ENCODE peak calls at places on chromosomes 5 and 9, in nine cellular contexts. F is iris pigment epithelial cell; L is Peyer's patch; A is Kasumi-1; Y is AG20443; W is mucosa of gallbladder; B is CD4-positive, alpha-beta T cell; O is NCI-H510A treated with DMSO at 0.1 percent for 48 hours; S is HEK293T. V is an unnamed sample.

GRCh38 chr9:111036068-111036789 is 2.0 kb downstream of the LPAR1 start:
- DNase-seq in O (peak), W (peak), S (peak), F (peak), Y (peak), A (peak), L (peak), B (no peak), V (peak)

GRCh38 chr5:378976-379742 is 57.6 kb downstream of the AHRR start:
- DNase-seq in S (no peak), B (no peak), F (no peak), O (no peak), L (no peak), Y (no peak), W (peak), A (no peak), V (no peak)

GRCh38 chr9:121754655-121755436 is 103.4 kb downstream of the DAB2IP start:
- DNase-seq in Y (no peak), A (no peak), B (no peak), W (no peak), S (no peak), O (no peak), L (no peak), F (no peak), V (no peak)

GRCh38 chr5:42953061-42953460 is 87.1 kb downstream of the ANXA2R start:
- DNase-seq in O (no peak), L (no peak), S (no peak), B (no peak), F (peak), Y (no peak), A (no peak), W (no peak), V (peak)

GRCh38 chr5:1652873-1653707 is 129.3 kb upstream of the LPCAT1 start:
- DNase-seq in W (no peak), F (no peak), Y (peak), B (no peak), O (no peak), L (no peak), A (peak), S (no peak), V (no peak)

GRCh38 chr5:153827407-153827806 is 211.3 kb downstream of the FAM114A2 start:
- DNase-seq in W (no peak), O (no peak), A (no peak), L (no peak), F (peak), Y (peak), B (no peak), S (no peak), V (no peak)

GRCh38 chr9:37329576-37329975 is 92.9 kb upstream of the GRHPR start:
- DNase-seq in A (peak), S (no peak), F (peak), B (no peak), W (no peak), Y (peak), O (peak), L (no peak), V (peak)

GRCh38 chr5:139068060-139068459 is 130.1 kb downstream of the SIL1 start:
- DNase-seq in O (no peak), B (no peak), L (no peak), W (no peak), Y (no peak), A (no peak), S (no peak), F (no peak), V (no peak)

V was measured in fibroblast of pulmonary artery.